ENCODE peak calls at places on chromosomes 16 and 17, in eight cellular contexts. H, U, N, C, R, F, J and M are unnamed samples.

GRCh38 chr17:6577686-6578263 is 21.4 kb upstream of the PITPNM3 start:
- DNase-seq in H (no peak), U (no peak), N (no peak), C (no peak), R (no peak), F (no peak), J (no peak), M (no peak)

GRCh38 chr16:17828012-17828411 is 357.3 kb upstream of the XYLT1 start:
- DNase-seq in H (no peak), U (no peak), N (no peak), C (peak; percentile 87), R (no peak), F (no peak), J (peak; percentile 46), M (no peak)

GRCh38 chr16:54194008-54194731 is 92.4 kb downstream of the IRX3 start:
- DNase-seq in H (peak; percentile 55), U (no peak), N (no peak), C (no peak), R (peak; percentile 49), F (peak; percentile 89), J (no peak), M (no peak)

GRCh38 chr17:14156689-14157088 is 80.0 kb downstream of the CDRT15 start:
- DNase-seq in H (no peak), U (no peak), N (no peak), C (peak; percentile 82), R (no peak), F (no peak), J (peak; percentile 52), M (no peak)

GRCh38 chr17:11705111-11705510 is 106.8 kb downstream of the DNAH9 start:
- DNase-seq in H (no peak), U (no peak), N (no peak), C (no peak), R (no peak), F (no peak), J (peak; percentile 75), M (peak; percentile 74)

GRCh38 chr16:14364112-14364385 is 266.0 kb downstream of the PARN start:
- DNase-seq in H (no peak), U (no peak), N (no peak), C (no peak), R (no peak), F (no peak), J (no peak), M (no peak)

GRCh38 chr17:47324224-47325020 is 667 bp downstream of the EFCAB13 start:
- DNase-seq in H (peak; percentile 48), U (peak; percentile 53), N (peak; percentile 71), C (no peak), R (no peak), F (peak; percentile 75), J (peak; percentile 55), M (no peak)

GRCh38 chr17:31918701-31919128 is 17.2 kb upstream of the UTP6 start:
- DNase-seq in H (peak; percentile 9), U (peak; percentile 40), N (no peak), C (no peak), R (no peak), F (no peak), J (no peak), M (no peak)

GRCh38 chr16:4435668-4436067 is 10.0 kb downstream of the DNAJA3 start:
- DNase-seq in H (no peak), U (no peak), N (no peak), C (no peak), R (no peak), F (no peak), J (no peak), M (no peak)

GRCh38 chr17:64698725-64699124 is 36.6 kb upstream of the SMURF2 start:
- DNase-seq in H (no peak), U (no peak), N (no peak), C (no peak), R (no peak), F (no peak), J (no peak), M (no peak)

GRCh38 chr17:56595831-56596740 is 2.6 kb downstream of the NOG start:
- DNase-seq in H (peak; percentile 59), U (no peak), N (no peak), C (no peak), R (no peak), F (peak; percentile 36), J (peak; percentile 43), M (no peak)

GRCh38 chr17:63483655-63484575 is 7.1 kb downstream of the ACE start:
- DNase-seq in H (no peak), U (no peak), N (no peak), C (no peak), R (no peak), F (no peak), J (no peak), M (no peak)

GRCh38 chr16:23694707-23695373 is 16.2 kb downstream of the PLK1 start:
- DNase-seq in H (peak; percentile 83), U (no peak), N (no peak), C (no peak), R (no peak), F (no peak), J (peak; percentile 46), M (no peak)

GRCh38 chr16:65667013-65667578 is 545.2 kb upstream of the CDH11 start:
- DNase-seq in H (peak; percentile 72), U (no peak), N (no peak), C (no peak), R (no peak), F (no peak), J (peak; percentile 50), M (no peak)

GRCh38 chr16:87548086-87548485 is 54.2 kb upstream of the JPH3 start:
- DNase-seq in H (no peak), U (no peak), N (no peak), C (no peak), R (no peak), F (no peak), J (no peak), M (no peak)
- TF ChIP-seq CTCF in H (no peak), U (no peak), N (no peak), C (no peak), R (no peak), F (no peak), J (no peak), M (no peak)

DNA sequence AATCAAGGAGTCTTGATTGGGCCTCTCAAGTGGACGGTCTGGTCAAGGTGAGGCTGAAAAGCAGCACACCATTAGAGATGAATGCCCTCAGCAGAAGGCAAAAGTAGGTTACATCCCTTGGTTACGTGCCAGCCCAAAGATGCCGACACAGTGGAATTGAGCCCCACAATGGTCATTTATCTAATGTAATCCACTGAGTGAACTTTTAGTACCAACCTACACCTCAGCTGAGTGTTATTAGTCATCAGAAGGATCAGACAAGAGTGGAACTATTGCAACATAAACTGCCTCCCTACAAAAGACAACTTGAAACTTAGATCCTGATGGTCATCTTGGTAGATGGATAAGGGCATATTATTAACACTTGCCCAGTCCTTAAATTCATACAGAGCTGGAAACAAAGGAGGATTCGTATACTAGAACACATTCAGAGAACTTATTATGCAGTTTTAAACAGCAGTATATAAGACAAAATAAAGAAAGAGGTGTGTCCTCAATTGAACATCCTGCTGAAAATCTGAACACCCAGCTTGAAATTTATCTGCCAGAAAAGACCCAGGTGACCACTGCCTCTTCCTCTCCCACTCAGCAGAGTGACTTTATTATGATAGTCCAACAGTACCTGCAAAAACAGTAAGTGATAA is 2.8 kb downstream of the DCUN1D3 start:
- DNase-seq in H (no peak), U (no peak), N (no peak), C (no peak), R (no peak), F (no peak), J (peak; percentile 54), M (no peak)
- H3K4me3 ChIP-seq in H (no peak overlapping the region), U (no peak overlapping the region), N (no peak overlapping the region), C (no peak overlapping the region), R (no peak overlapping the region), F (no peak overlapping the region), J (no peak overlapping the region), M (peak overlapping the region; percentile 89)

DNA sequence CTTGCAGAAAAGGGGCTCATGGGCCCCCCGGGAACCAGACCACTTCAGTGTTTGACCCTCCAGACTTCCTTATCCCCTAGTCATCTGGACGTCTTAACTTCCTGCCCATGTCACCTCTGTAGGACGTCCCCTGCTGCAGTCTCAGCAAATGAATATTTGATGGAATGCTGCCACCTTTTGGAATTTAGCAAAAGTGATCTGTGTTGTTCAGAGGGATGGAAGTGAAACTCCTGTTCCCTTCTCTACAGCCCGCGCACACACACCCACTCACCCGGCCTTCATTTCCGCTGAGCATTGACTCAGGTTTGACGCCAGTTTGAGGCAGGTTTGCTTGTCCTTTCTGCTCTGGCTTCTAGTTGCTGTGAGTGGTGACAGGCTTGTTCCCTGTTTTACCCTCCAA is 507.2 kb upstream of the EEF2KMT start:
- DNase-seq in H (peak; percentile 70), U (peak; percentile 18), N (no peak), C (no peak), R (peak; percentile 60), F (no peak), J (peak; percentile 48), M (no peak)
- TF ChIP-seq CTCF in H (peak; percentile 65), U (peak; percentile 23), N (no peak), C (no peak), R (peak; percentile 31), F (no peak), J (peak; percentile 48), M (peak; percentile 19)

GRCh38 chr16:80113876-80114574 is 426.8 kb upstream of the DYNLRB2 start:
- DNase-seq in H (no peak), U (no peak), N (no peak), C (no peak), R (no peak), F (no peak), J (no peak), M (no peak)

GRCh38 chr16:80117731-80118130 is 423.1 kb upstream of the DYNLRB2 start:
- DNase-seq in H (no peak), U (no peak), N (no peak), C (no peak), R (no peak), F (no peak), J (no peak), M (no peak)

GRCh38 chr16:80116711-80117110 is 424.1 kb upstream of the DYNLRB2 start:
- DNase-seq in H (no peak), U (no peak), N (no peak), C (no peak), R (no peak), F (no peak), J (no peak), M (no peak)

GRCh38 chr16:80114699-80115098 is 426.1 kb upstream of the DYNLRB2 start:
- DNase-seq in H (no peak), U (no peak), N (no peak), C (no peak), R (no peak), F (no peak), J (no peak), M (no peak)
- H3K4me3 ChIP-seq in H (no peak overlapping the region), U (no peak overlapping the region), N (no peak overlapping the region), C (no peak overlapping the region), R (no peak overlapping the region), F (no peak overlapping the region), J (no peak overlapping the region), M (no peak overlapping the region)